ENCODE peak calls at places on chromosomes 12 and 14, in nine cellular contexts. G is HCT116, V is SK-N-SH, W is GM23248, N is PC-3, L is hepatocyte, K is PC-9, P is GM23338, D is OCI-LY7. M is an unnamed sample.

GRCh38 chr12:2739832-2740641 is 54.7 kb upstream of the FKBP4 start:
- DNase-seq in P (peak; percentile 76), D (peak; percentile 7), N (peak; percentile 64), V (peak; percentile 46), G (no peak), W (peak; percentile 78), L (peak; percentile 19), K (peak; percentile 15), M (no peak)

GRCh38 chr12:107436836-107437235 is 248.8 kb upstream of the PWP1 start:
- DNase-seq in N (no peak), D (no peak), P (no peak), K (no peak), G (no peak), V (no peak), L (no peak), W (no peak), M (no peak)

GRCh38 chr12:55746147-55746912 is 3.4 kb downstream of the GDF11 start:
- DNase-seq in N (no peak), K (no peak), L (no peak), G (no peak), P (no peak), V (no peak), W (peak; percentile 53), D (no peak), M (no peak)

GRCh38 chr12:15005064-15005463 is 32.2 kb downstream of the PDE6H start:
- DNase-seq in V (no peak), N (no peak), P (no peak), W (no peak), K (no peak), L (no peak), D (no peak), G (no peak), M (no peak)

GRCh38 chr12:55682087-55682796 is 25.5 kb downstream of the ITGA7 start:
- DNase-seq in D (no peak), G (no peak), P (no peak), W (no peak), L (no peak), N (no peak), V (no peak), K (no peak), M (no peak)

GRCh38 chr14:105123981-105124836 is 44.4 kb downstream of the JAG2 start:
- DNase-seq in G (no peak), P (no peak), L (no peak), W (no peak), N (no peak), D (no peak), K (no peak), V (no peak), M (no peak)

GRCh38 chr12:127304751-127305725 is 961.9 kb upstream of the TMEM132C start:
- DNase-seq in V (no peak), N (no peak), G (no peak), P (no peak), W (no peak), K (no peak), L (no peak), D (no peak), M (no peak)

GRCh38 chr14:85438001-85438400 is 91.9 kb upstream of the FLRT2 start:
- DNase-seq in W (no peak), D (no peak), P (no peak), V (no peak), K (no peak), L (no peak), N (no peak), G (no peak), M (no peak)

GRCh38 chr14:61516957-61517356 is 178.4 kb upstream of the HIF1A start:
- DNase-seq in P (no peak), W (peak; percentile 94), D (no peak), K (no peak), G (no peak), L (no peak), N (peak; percentile 80), V (no peak), M (no peak)

GRCh38 chr12:53468286-53468685 is 16.4 kb downstream of the PCBP2 start:
- DNase-seq in G (no peak), D (no peak), L (no peak), N (no peak), V (no peak), W (no peak), P (no peak), K (no peak), M (peak; percentile 18)

GRCh38 chr12:49933793-49934192 is 16.7 kb upstream of the AQP2 start:
- DNase-seq in N (peak; percentile 12), P (no peak), L (no peak), V (no peak), K (peak; percentile 30), W (no peak), G (no peak), D (no peak), M (no peak)

GRCh38 chr14:43411841-43412240 is 1095.2 kb downstream of the FSCB start:
- DNase-seq in N (no peak), P (no peak), K (no peak), W (no peak), G (no peak), L (peak; percentile 18), D (no peak), V (no peak), M (no peak)

GRCh38 chr12:123105427-123105826 is 45.5 kb downstream of the PITPNM2 start:
- DNase-seq in V (no peak), P (peak; percentile 39), L (no peak), D (no peak), W (no peak), K (peak; percentile 63), G (no peak), N (no peak), M (no peak)

GRCh38 chr12:5827591-5827990 is 117.5 kb downstream of the ANO2 start:
- DNase-seq in N (no peak), K (no peak), G (no peak), P (peak; percentile 61), D (no peak), V (no peak), W (no peak), L (no peak), M (no peak)

GRCh38 chr12:106091421-106091820 is 47.3 kb downstream of the NUAK1 start:
- DNase-seq in P (no peak), D (no peak), W (no peak), L (no peak), N (peak; percentile 35), V (no peak), G (no peak), K (no peak), M (no peak)

GRCh38 chr12:106090586-106091411 is 48.0 kb downstream of the NUAK1 start:
- DNase-seq in D (no peak), W (peak; percentile 91), P (no peak), L (peak; percentile 38), N (peak; percentile 80), G (no peak), K (no peak), V (no peak), M (no peak)

GRCh38 chr12:106088246-106089200 is 50.2 kb downstream of the NUAK1 start:
- DNase-seq in P (no peak), W (no peak), D (no peak), G (no peak), L (no peak), V (no peak), N (no peak), K (no peak), M (no peak)

GRCh38 chr12:106086696-106087095 is 52.1 kb downstream of the NUAK1 start:
- DNase-seq in W (no peak), G (no peak), K (no peak), N (no peak), P (no peak), V (no peak), D (no peak), L (no peak), M (no peak)

GRCh38 chr12:106089935-106090334 is 48.8 kb downstream of the NUAK1 start:
- DNase-seq in V (no peak), P (no peak), K (no peak), N (no peak), L (no peak), G (no peak), W (no peak), D (no peak), M (no peak)
- H3K9me2 ChIP-seq in V (no peaks in the 10 kb centered on the region), P (no peaks in the 10 kb centered on the region), K (no peaks in the 10 kb centered on the region), N (no peaks in the 10 kb centered on the region), L (no peaks in the 10 kb centered on the region), G (no peaks in the 10 kb centered on the region), W (no peaks in the 10 kb centered on the region), D (no peaks in the 10 kb centered on the region), M (no peaks in the 10 kb centered on the region)

GRCh38 chr12:120376890-120377572 is 8.1 kb upstream of the MSI1 start:
- DNase-seq in K (no peak), G (no peak), V (no peak), L (no peak), N (no peak), D (no peak), P (no peak), W (no peak), M (no peak)
- H3K4me1 ChIP-seq in K (no peaks in the 10 kb centered on the region), G (peaks cover 20% of the 10 kb centered on the region), V (no peaks in the 10 kb centered on the region), L (peaks cover 2% of the 10 kb centered on the region), N (no peaks in the 10 kb centered on the region), D (peaks cover 5% of the 10 kb centered on the region), P (peaks cover 22% of the 10 kb centered on the region), W (no peaks in the 10 kb centered on the region), M (no peaks in the 10 kb centered on the region)

GRCh38 chr14:95922080-95922479 is 45.4 kb downstream of the TUNAR start:
- DNase-seq in P (no peak), N (no peak), G (no peak), L (no peak), K (no peak), D (no peak), W (no peak), V (no peak), M (no peak)
- H3K9me2 ChIP-seq in P (no peaks in the 10 kb centered on the region), N (no peaks in the 10 kb centered on the region), G (no peaks in the 10 kb centered on the region), L (no peaks in the 10 kb centered on the region), K (no peaks in the 10 kb centered on the region), D (no peaks in the 10 kb centered on the region), W (no peaks in the 10 kb centered on the region), V (no peaks in the 10 kb centered on the region), M (no peaks in the 10 kb centered on the region)

GRCh38 chr14:98170580-98170979 is 1101.4 kb downstream of the BCL11B start:
- DNase-seq in P (no peak), D (no peak), W (no peak), L (no peak), G (no peak), N (no peak), K (no peak), V (no peak), M (no peak)

GRCh38 chr14:98168196-98168985 is 1103.6 kb downstream of the BCL11B start:
- DNase-seq in P (no peak), D (no peak), G (no peak), L (no peak), K (no peak), N (no peak), W (no peak), V (no peak), M (no peak)

GRCh38 chr14:98169170-98169587 is 1102.8 kb downstream of the BCL11B start:
- DNase-seq in P (no peak), N (no peak), D (no peak), W (no peak), G (no peak), L (no peak), K (no peak), V (no peak), M (no peak)

GRCh38 chr14:98167702-98168101 is 1104.3 kb downstream of the BCL11B start:
- DNase-seq in K (no peak), P (no peak), L (no peak), W (no peak), V (no peak), G (no peak), N (no peak), D (no peak), M (peak; percentile 84)

DNA sequence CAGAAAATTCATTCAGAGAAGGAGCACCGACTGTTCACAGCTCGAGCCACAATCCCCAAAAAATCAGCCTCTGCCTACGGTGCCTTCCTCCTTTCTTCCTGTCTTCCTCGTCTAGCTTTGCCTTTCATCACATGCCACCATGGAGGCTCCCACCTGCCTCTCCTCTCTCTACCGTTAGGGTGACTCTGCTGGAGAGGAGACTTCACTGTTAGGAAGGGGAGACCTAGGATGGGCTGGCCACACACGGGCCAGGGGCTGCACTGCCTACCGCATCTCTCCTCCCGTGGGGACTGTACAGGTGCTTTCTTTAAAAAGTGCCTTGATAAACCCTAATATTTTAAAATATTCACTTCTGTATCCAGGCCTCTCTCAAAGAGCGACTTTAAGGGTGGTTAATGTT is 1104.7 kb downstream of the BCL11B start:
- DNase-seq in W (no peak), G (no peak), K (no peak), P (no peak), V (no peak), L (no peak), N (no peak), D (no peak), M (no peak)
- H3K4me1 ChIP-seq in W (no peaks in the 10 kb centered on the region), G (no peaks in the 10 kb centered on the region), K (no peaks in the 10 kb centered on the region), P (peaks cover 10% of the 10 kb centered on the region), V (no peaks in the 10 kb centered on the region), L (no peaks in the 10 kb centered on the region), N (no peaks in the 10 kb centered on the region), D (no peaks in the 10 kb centered on the region), M (peaks cover 46% of the 10 kb centered on the region)

M was measured in MM.1S.